ENCODE peak calls at places on chromosomes 6 and 20, in six cellular contexts. Y, G, F, V, S and A are unnamed samples.

GRCh38 chr20:5270608-5271007 is 46.1 kb downstream of the PROKR2 start:
- DNase-seq in Y (no peak), G (no peak), F (no peak), V (no peak), S (no peak), A (no peak)

GRCh38 chr20:49692941-49693340 is 20.7 kb downstream of the B4GALT5 start:
- DNase-seq in Y (no peak), G (no peak), F (no peak), V (no peak), S (no peak), A (no peak)

GRCh38 chr6:158697798-158698197 is 47.9 kb downstream of the SYTL3 start:
- DNase-seq in Y (no peak), G (no peak), F (no peak), V (no peak), S (no peak), A (no peak)

GRCh38 chr20:61744691-61745396 is 320.8 kb downstream of the TAF4 start:
- DNase-seq in Y (no peak), G (no peak), F (no peak), V (no peak), S (no peak), A (no peak)

GRCh38 chr20:59939879-59940128 is 301 bp downstream of the PPP1R3D start:
- DNase-seq in Y (peak; percentile 52), G (peak; percentile 82), F (no peak), V (peak; percentile 69), S (peak; percentile 46), A (no peak)

GRCh38 chr6:105646391-105646867 is 243.5 kb upstream of the PREP start:
- DNase-seq in Y (no peak), G (no peak), F (no peak), V (no peak), S (no peak), A (no peak)

GRCh38 chr20:11890331-11891080 is 27.2 kb upstream of the BTBD3 start:
- DNase-seq in Y (peak; percentile 90), G (peak; percentile 94), F (peak; percentile 85), V (peak; percentile 92), S (peak; percentile 87), A (peak; percentile 82)

GRCh38 chr20:19212524-19213502 is at the start of gene SLC24A3:
- DNase-seq in Y (peak; percentile 70), G (peak; percentile 84), F (peak; percentile 79), V (peak; percentile 78), S (peak; percentile 71), A (no peak)

GRCh38 chr6:129032602-129033001 is 149.7 kb downstream of the LAMA2 start:
- DNase-seq in Y (no peak), G (no peak), F (peak; percentile 30), V (peak; percentile 60), S (no peak), A (no peak)

GRCh38 chr6:138231399-138231886 is 13.2 kb upstream of the PBOV1 start:
- DNase-seq in Y (no peak), G (no peak), F (no peak), V (no peak), S (no peak), A (no peak)

GRCh38 chr20:43786885-43787284 is 60.1 kb upstream of the GTSF1L start:
- DNase-seq in Y (no peak), G (no peak), F (no peak), V (no peak), S (no peak), A (no peak)

GRCh38 chr6:166932116-166932515 is 24.2 kb downstream of the RNASET2 start:
- DNase-seq in Y (no peak), G (no peak), F (no peak), V (no peak), S (no peak), A (no peak)

GRCh38 chr6:10310826-10311225 is 104.0 kb downstream of the TFAP2A start:
- DNase-seq in Y (no peak), G (no peak), F (no peak), V (no peak), S (no peak), A (no peak)

GRCh38 chr6:30589754-30590358 is 18.6 kb downstream of the ABCF1 start:
- DNase-seq in Y (no peak), G (no peak), F (no peak), V (no peak), S (no peak), A (no peak)

GRCh38 chr20:23606652-23607049 is 934 bp upstream of the CST9 start:
- DNase-seq in Y (peak; percentile 77), G (peak; percentile 88), F (peak; percentile 85), V (peak; percentile 81), S (peak; percentile 78), A (peak; percentile 82)

GRCh38 chr20:32585011-32585518 is at the start of gene NOL4L:
- DNase-seq in Y (peak; percentile 27), G (no peak), F (peak; percentile 40), V (no peak), S (no peak), A (no peak)

GRCh38 chr20:32585519-32586127 is 490 bp upstream of the NOL4L start:
- DNase-seq in Y (no peak), G (no peak), F (no peak), V (no peak), S (no peak), A (no peak)

GRCh38 chr20:32583581-32584045 is 1.5 kb downstream of the NOL4L start:
- DNase-seq in Y (no peak), G (no peak), F (no peak), V (no peak), S (no peak), A (no peak)

GRCh38 chr20:32588040-32588439 is 2.9 kb upstream of the NOL4L start:
- DNase-seq in Y (no peak), G (no peak), F (no peak), V (no peak), S (no peak), A (no peak)

DNA sequence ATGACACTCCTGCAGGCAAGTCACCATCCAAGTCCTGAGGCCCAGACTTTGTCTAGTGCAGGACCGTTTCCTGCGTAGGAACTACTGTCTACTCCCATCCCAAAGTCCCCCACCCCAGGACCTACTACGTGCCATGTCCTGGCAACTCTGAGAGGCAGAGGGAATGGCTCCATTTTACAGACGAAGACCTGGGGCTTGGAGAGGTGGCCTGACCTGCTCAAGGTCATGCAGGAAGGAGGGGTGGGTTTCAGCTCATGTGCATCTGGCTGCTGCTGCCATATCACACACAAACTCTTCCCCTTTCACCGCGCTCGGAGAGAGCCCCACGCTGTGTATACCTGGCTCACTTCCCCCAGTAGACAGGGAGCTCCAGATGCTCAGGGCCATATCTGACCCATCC is 1.2 kb upstream of the NOL4L start:
- DNase-seq in Y (no peak), G (no peak), F (no peak), V (no peak), S (no peak), A (no peak)
- H3K27me3 ChIP-seq in Y (peaks cover 46% of the 10 kb centered on the region), G (no peaks in the 10 kb centered on the region), F (no peaks in the 10 kb centered on the region), V (peaks cover 60% of the 10 kb centered on the region), S (peaks cover 56% of the 10 kb centered on the region), A (no peaks in the 10 kb centered on the region)

GRCh38 chr6:98824163-98824906 is 10.0 kb upstream of the POU3F2 start:
- DNase-seq in Y (no peak), G (no peak), F (no peak), V (no peak), S (no peak), A (no peak)
- H3K27me3 ChIP-seq in Y (peaks cover 99% of the 10 kb centered on the region), G (peaks cover 75% of the 10 kb centered on the region), F (peaks cover 71% of the 10 kb centered on the region), V (peaks cover 79% of the 10 kb centered on the region), S (peaks cover 95% of the 10 kb centered on the region), A (peaks cover 59% of the 10 kb centered on the region)

GRCh38 chr6:35508542-35508941 is 4.2 kb downstream of the TULP1 start:
- DNase-seq in Y (no peak), G (no peak), F (no peak), V (no peak), S (no peak), A (no peak)

GRCh38 chr6:35514587-35514986 is 1.9 kb upstream of the TULP1 start:
- DNase-seq in Y (no peak), G (no peak), F (no peak), V (no peak), S (no peak), A (no peak)

GRCh38 chr6:35511980-35512379 is 716 bp downstream of the TULP1 start:
- DNase-seq in Y (no peak), G (no peak), F (no peak), V (no peak), S (no peak), A (no peak)

GRCh38 chr6:35512740-35513139 is at the start of gene TULP1:
- DNase-seq in Y (no peak), G (no peak), F (no peak), V (no peak), S (no peak), A (no peak)

DNA sequence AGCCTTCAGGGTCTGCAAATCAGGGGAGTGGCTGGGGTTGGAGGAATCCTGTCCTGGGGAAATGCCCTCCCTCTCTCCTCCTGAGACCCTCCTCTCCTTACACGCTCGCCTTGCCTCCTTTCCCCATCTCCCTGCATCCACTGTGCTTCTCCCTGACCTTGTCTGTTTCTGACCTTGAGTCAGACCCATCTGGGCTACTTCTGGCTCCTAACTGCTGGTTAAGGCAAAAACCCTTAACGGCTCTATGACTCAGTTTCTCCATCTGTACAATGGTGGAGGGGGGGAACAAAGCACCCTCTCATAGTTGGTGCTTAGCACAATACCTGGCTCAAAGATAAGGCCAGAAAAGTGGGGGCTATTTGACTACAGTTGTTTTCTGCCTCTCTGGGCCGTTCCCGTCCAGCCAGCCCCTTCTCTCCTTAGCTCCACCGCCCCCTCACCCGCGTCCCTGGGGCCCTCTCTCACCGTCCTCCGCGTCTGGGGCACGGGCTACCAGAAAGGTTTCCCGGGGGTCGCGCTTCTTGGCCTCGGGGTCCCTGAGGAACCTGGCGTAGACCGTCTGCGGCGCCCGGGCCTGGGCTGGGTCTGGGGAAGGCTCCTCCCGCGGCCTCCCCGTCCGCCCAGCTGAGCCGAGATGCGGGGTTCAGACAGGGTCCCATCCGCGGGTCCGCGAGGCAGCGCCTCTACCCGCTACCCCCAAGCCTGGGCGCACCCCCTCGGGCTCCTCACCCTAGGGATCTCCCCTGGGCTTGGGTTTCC is 1.3 kb downstream of the TULP1 start:
- DNase-seq in Y (no peak), G (peak; percentile 42), F (no peak), V (no peak), S (no peak), A (no peak)
- H3K27me3 ChIP-seq in Y (peaks cover 68% of the 10 kb centered on the region), G (peaks cover under 1% of the 10 kb centered on the region), F (no peaks in the 10 kb centered on the region), V (peaks cover 27% of the 10 kb centered on the region), S (peaks cover 56% of the 10 kb centered on the region), A (no peaks in the 10 kb centered on the region)

GRCh38 chr20:46311719-46312074 is 3.4 kb upstream of the CDH22 start:
- DNase-seq in Y (no peak), G (no peak), F (no peak), V (no peak), S (no peak), A (no peak)

GRCh38 chr20:46307999-46308257 is 370 bp downstream of the CDH22 start:
- DNase-seq in Y (no peak), G (no peak), F (no peak), V (no peak), S (no peak), A (no peak)

GRCh38 chr20:46311039-46311650 is 2.8 kb upstream of the CDH22 start:
- DNase-seq in Y (no peak), G (no peak), F (no peak), V (no peak), S (no peak), A (no peak)

GRCh38 chr20:46308258-46309157 is at the start of gene CDH22:
- DNase-seq in Y (peak; percentile 37), G (peak; percentile 69), F (peak; percentile 28), V (no peak), S (no peak), A (no peak)

DNA sequence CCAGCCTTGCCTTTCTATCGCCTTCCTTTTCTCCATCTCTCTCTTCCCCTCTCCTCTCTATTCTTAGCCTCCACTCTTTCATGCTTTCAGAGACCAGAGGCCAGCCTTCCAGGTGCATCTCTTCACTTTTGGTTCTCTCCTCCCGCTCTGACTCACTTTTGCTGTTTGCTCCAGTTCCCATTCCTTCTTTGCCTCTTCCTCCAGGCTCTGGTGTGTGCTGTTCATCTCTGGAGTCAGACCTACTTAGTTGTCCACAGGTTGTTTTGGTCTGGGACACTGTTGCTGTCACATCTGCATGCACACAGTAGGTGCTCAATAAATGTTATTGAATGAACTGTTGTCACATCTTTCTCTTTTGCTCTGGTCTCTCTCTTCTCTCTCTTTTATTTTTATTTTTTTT is 1.6 kb upstream of the CDH22 start:
- DNase-seq in Y (no peak), G (no peak), F (no peak), V (no peak), S (no peak), A (no peak)
- H3K27me3 ChIP-seq in Y (peaks cover 100% of the 10 kb centered on the region), G (peaks cover 66% of the 10 kb centered on the region), F (peaks cover 60% of the 10 kb centered on the region), V (peaks cover 84% of the 10 kb centered on the region), S (peaks cover 100% of the 10 kb centered on the region), A (peaks cover 8% of the 10 kb centered on the region)